ENCODE peak calls at places on chromosomes 1 and 21, in four cellular contexts. One of them, this sample, is unnamed.

GRCh38 chr1:8004803-8005573 is 21.1 kb downstream of the ERRFI1 start:
- DNase-seq in NAMALWA: no peak
- DNase-seq in HFFc6: peak
- DNase-seq in Caki2: peak
- DNase-seq in this sample: peak

GRCh38 chr21:23664193-23664694 is 1943.0 kb downstream of the MRPL39 start:
- DNase-seq in NAMALWA: no peak
- DNase-seq in HFFc6: no peak
- DNase-seq in Caki2: no peak
- DNase-seq in this sample: no peak

GRCh38 chr21:36282568-36283230 is 37.3 kb upstream of the MORC3 start:
- DNase-seq in NAMALWA: no peak
- DNase-seq in HFFc6: peak
- DNase-seq in Caki2: no peak
- DNase-seq in this sample: no peak

GRCh38 chr1:241672301-241672700 is 20.2 kb downstream of the WDR64 start:
- DNase-seq in NAMALWA: no peak
- DNase-seq in HFFc6: no peak
- DNase-seq in Caki2: no peak
- DNase-seq in this sample: no peak

GRCh38 chr1:44590475-44590874 is 83.8 kb downstream of the TMEM53 start:
- DNase-seq in NAMALWA: no peak
- DNase-seq in HFFc6: no peak
- DNase-seq in Caki2: no peak
- DNase-seq in this sample: no peak

GRCh38 chr1:226498690-226499008 is 49.9 kb upstream of the STUM start:
- DNase-seq in NAMALWA: no peak
- DNase-seq in HFFc6: no peak
- DNase-seq in Caki2: no peak
- DNase-seq in this sample: no peak

GRCh38 chr1:229019647-229020281 is 251.1 kb upstream of the RAB4A start:
- DNase-seq in NAMALWA: no peak
- DNase-seq in HFFc6: no peak
- DNase-seq in Caki2: no peak
- DNase-seq in this sample: no peak

GRCh38 chr21:34126269-34126668 is 52.9 kb downstream of the MRPS6 start:
- DNase-seq in NAMALWA: no peak
- DNase-seq in HFFc6: peak
- DNase-seq in Caki2: no peak
- DNase-seq in this sample: no peak

GRCh38 chr1:47786301-47786700 is 210.9 kb downstream of the TRABD2B start:
- DNase-seq in NAMALWA: no peak
- DNase-seq in HFFc6: no peak
- DNase-seq in Caki2: no peak
- DNase-seq in this sample: no peak

GRCh38 chr1:53083636-53084588 is 21.9 kb downstream of the PODN start:
- DNase-seq in NAMALWA: no peak
- DNase-seq in HFFc6: no peak
- DNase-seq in Caki2: no peak
- DNase-seq in this sample: no peak

GRCh38 chr1:68974447-68974846 is 477.6 kb upstream of the DEPDC1 start:
- DNase-seq in NAMALWA: no peak
- DNase-seq in HFFc6: no peak
- DNase-seq in Caki2: no peak
- DNase-seq in this sample: no peak

GRCh38 chr1:53616511-53616910 is 122.5 kb downstream of the GLIS1 start:
- DNase-seq in NAMALWA: no peak
- DNase-seq in HFFc6: no peak
- DNase-seq in Caki2: no peak
- DNase-seq in this sample: no peak

GRCh38 chr21:43361127-43361492 is 65.8 kb downstream of the SIK1 start:
- DNase-seq in NAMALWA: peak
- DNase-seq in HFFc6: peak
- DNase-seq in Caki2: no peak
- DNase-seq in this sample: no peak

GRCh38 chr1:159913451-159914192 is 11.7 kb downstream of the TAGLN2 start:
- DNase-seq in NAMALWA: no peak
- DNase-seq in HFFc6: no peak
- DNase-seq in Caki2: no peak
- DNase-seq in this sample: no peak

GRCh38 chr1:59761440-59761839 is 53.3 kb upstream of the HOOK1 start:
- DNase-seq in NAMALWA: no peak
- DNase-seq in HFFc6: peak
- DNase-seq in Caki2: no peak
- DNase-seq in this sample: no peak

GRCh38 chr1:66371233-66372005 is 162.5 kb upstream of the SGIP1 start:
- DNase-seq in NAMALWA: no peak
- DNase-seq in HFFc6: peak
- DNase-seq in Caki2: peak
- DNase-seq in this sample: no peak

GRCh38 chr1:55046871-55047270 is 7.5 kb downstream of the PCSK9 start:
- DNase-seq in NAMALWA: no peak
- DNase-seq in HFFc6: no peak
- DNase-seq in Caki2: no peak
- DNase-seq in this sample: no peak

GRCh38 chr1:43019226-43019625 is 60.6 kb upstream of the SLC2A1 start:
- DNase-seq in NAMALWA: no peak
- DNase-seq in HFFc6: no peak
- DNase-seq in Caki2: no peak
- DNase-seq in this sample: no peak

GRCh38 chr1:196075621-196076020 is 532.6 kb downstream of the KCNT2 start:
- DNase-seq in NAMALWA: no peak
- DNase-seq in HFFc6: no peak
- DNase-seq in Caki2: no peak
- DNase-seq in this sample: no peak

GRCh38 chr21:33794586-33794985 is 121.0 kb downstream of the ATP5PO start:
- DNase-seq in NAMALWA: no peak
- DNase-seq in HFFc6: no peak
- DNase-seq in Caki2: no peak
- DNase-seq in this sample: no peak

GRCh38 chr1:79188371-79188770 is 181.8 kb upstream of the ADGRL4 start:
- DNase-seq in NAMALWA: no peak
- DNase-seq in HFFc6: peak
- DNase-seq in Caki2: no peak
- DNase-seq in this sample: no peak

GRCh38 chr1:15304708-15305326 is 57.8 kb downstream of the FHAD1 start:
- DNase-seq in NAMALWA: peak
- DNase-seq in HFFc6: peak
- DNase-seq in Caki2: peak
- DNase-seq in this sample: peak

GRCh38 chr1:28458237-28459228 is 47.3 kb upstream of the RCC1 start:
- DNase-seq in NAMALWA: no peak
- DNase-seq in HFFc6: peak
- DNase-seq in Caki2: no peak
- DNase-seq in this sample: no peak

GRCh38 chr1:207981976-207982375 is 71.1 kb upstream of the CD34 start:
- DNase-seq in NAMALWA: peak
- DNase-seq in HFFc6: no peak
- DNase-seq in Caki2: no peak
- DNase-seq in this sample: peak

GRCh38 chr1:156859523-156860112 is 701 bp upstream of the INSRR start:
- DNase-seq in NAMALWA: no peak
- DNase-seq in HFFc6: no peak
- DNase-seq in Caki2: no peak
- DNase-seq in this sample: no peak

GRCh38 chr1:175731581-175731980 is 11.8 kb downstream of the TNR start:
- DNase-seq in NAMALWA: no peak
- DNase-seq in HFFc6: no peak
- DNase-seq in Caki2: no peak
- DNase-seq in this sample: no peak

GRCh38 chr1:167276969-167277368 is 56.3 kb downstream of the POU2F1 start:
- DNase-seq in NAMALWA: no peak
- DNase-seq in HFFc6: no peak
- DNase-seq in Caki2: no peak
- DNase-seq in this sample: no peak

GRCh38 chr1:196160066-196160795 is 448.0 kb downstream of the KCNT2 start:
- DNase-seq in NAMALWA: no peak
- DNase-seq in HFFc6: peak
- DNase-seq in Caki2: no peak
- DNase-seq in this sample: no peak

GRCh38 chr1:84379781-84380180 is 18.5 kb upstream of the DNASE2B start:
- DNase-seq in NAMALWA: no peak
- DNase-seq in HFFc6: no peak
- DNase-seq in Caki2: no peak
- DNase-seq in this sample: no peak

GRCh38 chr21:42654179-42654912 is 925 bp downstream of the PDE9A start:
- DNase-seq in NAMALWA: peak
- DNase-seq in HFFc6: no peak
- DNase-seq in Caki2: peak
- DNase-seq in this sample: no peak